ENCODE peak calls at places on chromosome 2, in nine cellular contexts. K is GM12891, G is ovary, S is gastrocnemius medialis, D is right lobe of liver, O is spleen, Q is prostate gland, Y is K562, W is upper lobe of left lung. F is an unnamed sample.

GRCh38 chr2:178418426-178418825 is 32.5 kb downstream of the PRKRA start:
- DNase-seq in O (no peak), W (no peak), G (no peak), S (no peak), Y (no peak), K (no peak), Q (no peak), D (no peak), F (no peak)

GRCh38 chr2:17752892-17753802 is 463 bp downstream of the SMC6 start:
- DNase-seq in W (peak; percentile 91), O (no peak), S (peak; percentile 22), D (peak; percentile 72), Y (peak; percentile 50), Q (peak; percentile 23), K (peak; percentile 12), G (no peak), F (peak; percentile 83)

GRCh38 chr2:152549428-152549827 is 167.8 kb downstream of the PRPF40A start:
- DNase-seq in O (no peak), Q (no peak), S (no peak), G (no peak), Y (no peak), K (no peak), D (no peak), W (no peak), F (no peak)

GRCh38 chr2:3793233-3793632 is 89.9 kb downstream of the DCDC2C start:
- DNase-seq in W (no peak), D (no peak), O (no peak), G (no peak), K (no peak), Y (no peak), Q (no peak), S (no peak), F (no peak)

GRCh38 chr2:101860157-101860556 is 131.6 kb upstream of the IL1R2 start:
- DNase-seq in K (no peak), S (no peak), G (no peak), Y (no peak), O (no peak), Q (no peak), D (no peak), W (no peak), F (no peak)

GRCh38 chr2:3651686-3652516 is 6.1 kb upstream of the ALLC start:
- DNase-seq in O (peak; percentile 92), Y (no peak), D (no peak), W (peak; percentile 82), G (peak; percentile 72), Q (peak; percentile 46), S (no peak), K (peak; percentile 95), F (no peak)

GRCh38 chr2:61662990-61663389 is 124.8 kb upstream of the XPO1 start:
- DNase-seq in S (no peak), O (no peak), D (no peak), Q (no peak), G (no peak), K (no peak), Y (no peak), W (no peak), F (no peak)

GRCh38 chr2:176637497-176638166 is 368.4 kb downstream of the MTX2 start:
- DNase-seq in G (peak; percentile 81), Q (no peak), W (peak; percentile 89), O (peak; percentile 82), S (peak; percentile 27), D (peak; percentile 57), K (peak; percentile 47), Y (no peak), F (no peak)

GRCh38 chr2:235421618-235422017 is 72.2 kb upstream of the AGAP1 start:
- DNase-seq in O (no peak), D (peak; percentile 85), Q (no peak), K (no peak), W (no peak), S (peak; percentile 19), G (no peak), Y (no peak), F (no peak)

GRCh38 chr2:85215074-85216050 is 82.2 kb downstream of the TCF7L1 start:
- DNase-seq in O (no peak), W (peak; percentile 25), S (no peak), D (no peak), Q (peak; percentile 15), G (no peak), Y (no peak), K (no peak), F (no peak)

GRCh38 chr2:7907041-7907440 is 774.8 kb upstream of the ID2 start:
- DNase-seq in W (peak; percentile 68), G (no peak), O (no peak), Q (no peak), Y (no peak), S (no peak), D (no peak), K (no peak), F (no peak)

GRCh38 chr2:49255325-49256023 is 101.2 kb upstream of the FSHR start:
- DNase-seq in D (no peak), K (no peak), S (no peak), W (no peak), G (no peak), O (no peak), Q (peak; percentile 33), Y (no peak), F (no peak)

GRCh38 chr2:158211516-158211915 is 109.8 kb downstream of the UPP2 start:
- DNase-seq in Y (no peak), O (no peak), Q (no peak), S (no peak), G (no peak), W (no peak), D (no peak), K (no peak), F (no peak)

GRCh38 chr2:172442072-172442895 is 14.9 kb downstream of the ITGA6 start:
- DNase-seq in Q (peak; percentile 36), K (no peak), W (no peak), Y (no peak), S (peak; percentile 20), D (no peak), O (no peak), G (no peak), F (peak; percentile 30)

GRCh38 chr2:19358242-19359020 is at the start of gene OSR1:
- DNase-seq in K (no peak), D (no peak), S (peak; percentile 53), G (peak; percentile 84), Q (peak; percentile 49), O (peak; percentile 81), Y (no peak), W (peak; percentile 90), F (no peak)

GRCh38 chr2:192813341-192813740 is 618.6 kb upstream of the TMEFF2 start:
- DNase-seq in K (no peak), O (no peak), S (no peak), D (no peak), Q (no peak), Y (no peak), G (no peak), W (no peak), F (no peak)

GRCh38 chr2:192814376-192814775 is 619.6 kb upstream of the TMEFF2 start:
- DNase-seq in G (no peak), Q (no peak), K (no peak), O (no peak), W (no peak), D (no peak), Y (no peak), S (no peak), F (no peak)

GRCh38 chr2:192809173-192809572 is 614.4 kb upstream of the TMEFF2 start:
- DNase-seq in G (no peak), S (no peak), D (no peak), K (no peak), W (no peak), Q (no peak), Y (no peak), O (no peak), F (no peak)
- TF ChIP-seq POLR2A in G (no peak), S (no peak), D (no peak), K (no peak), W (no peak), Q (no peak), Y (no peak), O (no peak), F (no peak)

GRCh38 chr2:110743600-110743999 is 11.2 kb downstream of the ACOXL start:
- DNase-seq in O (no peak), S (no peak), K (no peak), Q (no peak), Y (no peak), W (no peak), D (no peak), G (no peak), F (no peak)

GRCh38 chr2:110742412-110742811 is 10.0 kb downstream of the ACOXL start:
- DNase-seq in W (no peak), K (no peak), Y (no peak), S (no peak), Q (no peak), O (no peak), D (no peak), G (no peak), F (no peak)

GRCh38 chr2:110740747-110741349 is 8.5 kb downstream of the ACOXL start:
- DNase-seq in O (no peak), W (no peak), Q (no peak), G (no peak), S (no peak), K (no peak), Y (no peak), D (no peak), F (no peak)

GRCh38 chr2:110744429-110744828 is 12.1 kb downstream of the ACOXL start:
- DNase-seq in W (no peak), G (no peak), D (no peak), Y (no peak), S (no peak), K (no peak), O (no peak), Q (no peak), F (no peak)

DNA sequence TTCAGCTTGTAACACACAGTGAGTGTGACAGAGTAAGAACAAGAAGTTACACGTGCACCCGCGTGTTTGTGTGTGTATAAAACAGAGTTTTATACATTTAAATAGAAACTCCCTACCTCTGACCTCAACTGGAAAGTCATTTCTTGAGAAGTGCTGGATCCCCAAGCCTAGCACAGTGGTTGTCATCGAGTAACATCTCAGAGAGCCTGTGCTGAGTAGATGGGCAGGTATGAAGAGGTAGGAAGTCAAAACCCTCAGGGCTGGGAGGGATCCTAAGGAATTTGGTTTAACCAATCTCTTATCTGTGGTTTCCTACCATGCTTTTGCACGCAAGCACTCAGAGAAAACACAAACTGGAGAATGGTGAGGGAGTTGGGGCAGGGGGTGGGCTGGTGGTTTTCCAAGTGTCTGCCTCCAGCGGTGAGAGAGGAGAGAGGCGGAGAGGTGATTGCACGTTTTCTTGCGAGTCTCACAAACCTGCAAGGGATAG is 9.2 kb downstream of the ACOXL start:
- DNase-seq in O (no peak), Y (peak; percentile 20), W (no peak), S (no peak), K (no peak), D (no peak), Q (no peak), G (no peak), F (no peak)
- TF ChIP-seq POLR2A in O (no peak), Y (no peak), W (no peak), S (no peak), K (no peak), D (no peak), Q (no peak), G (no peak), F (no peak)

GRCh38 chr2:219509780-219510511 is 4.3 kb upstream of the ASIC4 start:
- DNase-seq in W (peak; percentile 72), Q (peak; percentile 33), S (no peak), G (peak; percentile 66), K (peak; percentile 70), D (no peak), Y (peak; percentile 83), O (no peak), F (peak; percentile 95)
- TF ChIP-seq POLR2A in W (no peak), Q (no peak), S (no peak), G (no peak), K (no peak), D (no peak), Y (peak; percentile 17), O (no peak), F (no peak)

GRCh38 chr2:241329669-241330615 is 14.2 kb downstream of the SEPTIN2 start:
- DNase-seq in Y (no peak), K (no peak), Q (peak; percentile 28), W (no peak), S (no peak), G (no peak), D (no peak), O (no peak), F (peak; percentile 41)
- TF ChIP-seq POLR2A in Y (no peak), K (no peak), Q (no peak), W (no peak), S (no peak), G (no peak), D (no peak), O (no peak), F (no peak)

F was measured in erythroblast.